ENCODE peak calls at places on chromosomes 7 and 10, in five cellular contexts. V, W, E, Q and C are unnamed samples.

GRCh38 chr10:128130051-128130450 is 3.8 kb upstream of the MKI67 start:
- DNase-seq in V (no peak), W (peak), E (no peak), Q (no peak), C (no peak)

GRCh38 chr10:58400609-58401008 is 15.4 kb downstream of the TFAM start:
- DNase-seq in V (no peak), W (peak), E (no peak), Q (peak), C (no peak)

GRCh38 chr7:16098585-16099179 is 322.7 kb downstream of the CRPPA start:
- DNase-seq in V (peak), W (peak), E (no peak), Q (peak), C (peak)

GRCh38 chr10:52348037-52348564 is 34.0 kb downstream of the DKK1 start:
- DNase-seq in V (no peak), W (no peak), E (no peak), Q (no peak), C (no peak)

GRCh38 chr7:80372415-80372814 is 139.4 kb downstream of the GNAT3 start:
- DNase-seq in V (no peak), W (no peak), E (no peak), Q (peak), C (no peak)

GRCh38 chr10:13340068-13340467 is 8.0 kb downstream of the SEPHS1 start:
- DNase-seq in V (no peak), W (peak), E (no peak), Q (peak), C (no peak)

GRCh38 chr10:99685232-99686041 is 26.1 kb downstream of the ENTPD7 start:
- DNase-seq in V (no peak), W (peak), E (no peak), Q (no peak), C (peak)

GRCh38 chr7:156445997-156446761 is 194.4 kb upstream of the RNF32 start:
- DNase-seq in V (no peak), W (no peak), E (no peak), Q (no peak), C (no peak)

GRCh38 chr7:124764071-124764846 is 1.3 kb downstream of the GPR37 start:
- DNase-seq in V (peak), W (no peak), E (no peak), Q (peak), C (no peak)

GRCh38 chr10:73865459-73866442 is 8.6 kb downstream of the CAMK2G start:
- DNase-seq in V (no peak), W (no peak), E (peak), Q (no peak), C (peak)

GRCh38 chr7:73995821-73996511 is 32.0 kb upstream of the ELN start:
- DNase-seq in V (no peak), W (no peak), E (no peak), Q (no peak), C (no peak)

GRCh38 chr10:92470026-92470425 is 103.9 kb downstream of the IDE start:
- DNase-seq in V (no peak), W (no peak), E (no peak), Q (no peak), C (no peak)

GRCh38 chr7:157004839-157005455 is 5.5 kb downstream of the MNX1 start:
- DNase-seq in V (no peak), W (no peak), E (no peak), Q (no peak), C (no peak)

GRCh38 chr7:80967536-80968297 is 48.9 kb upstream of the SEMA3C start:
- DNase-seq in V (no peak), W (no peak), E (no peak), Q (no peak), C (no peak)

GRCh38 chr10:114879541-114880158 is 58.1 kb downstream of the FHIP2A start:
- DNase-seq in V (peak), W (peak), E (no peak), Q (peak), C (peak)

GRCh38 chr10:58137813-58138212 is 129.9 kb downstream of the IPMK start:
- DNase-seq in V (no peak), W (no peak), E (no peak), Q (no peak), C (no peak)

GRCh38 chr10:30155401-30155800 is 96.0 kb upstream of the JCAD start:
- DNase-seq in V (no peak), W (no peak), E (peak), Q (no peak), C (no peak)

GRCh38 chr10:49817845-49818244 is 55.7 kb upstream of the OGDHL start:
- DNase-seq in V (no peak), W (no peak), E (no peak), Q (no peak), C (no peak)

GRCh38 chr10:50992972-50993766 is 81.1 kb upstream of the PRKG1 start:
- DNase-seq in V (peak), W (peak), E (peak), Q (peak), C (no peak)

GRCh38 chr10:124740374-124741280 is 3.6 kb downstream of the FAM53B start:
- DNase-seq in V (no peak), W (peak), E (peak), Q (peak), C (peak)
- H3K4me3 ChIP-seq in V (no peak), W (peak), E (peak), Q (peak), C (peak)

DNA sequence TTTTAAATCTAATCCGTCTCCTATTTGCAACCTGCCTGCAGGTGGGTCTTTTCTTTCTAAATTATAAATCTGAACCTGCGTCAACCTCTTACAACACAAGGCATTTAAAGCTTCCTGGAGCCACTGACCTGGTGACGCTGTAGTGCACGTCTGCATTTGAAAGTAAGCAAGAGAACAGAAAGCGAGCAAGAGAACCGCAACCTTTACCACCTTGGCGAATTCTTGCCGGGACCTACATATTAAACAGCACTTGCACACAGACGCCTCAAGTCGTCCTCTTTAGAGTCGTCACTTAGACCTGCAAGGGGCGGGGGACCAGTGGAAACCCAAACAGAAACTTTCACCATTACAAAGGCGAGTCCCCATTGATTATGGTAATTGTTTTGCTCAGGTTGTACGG is 9.5 kb downstream of the GLI3 start:
- DNase-seq in V (peak), W (peak), E (no peak), Q (no peak), C (no peak)
- H3K4me3 ChIP-seq in V (peak), W (peak), E (peak), Q (peak), C (no peak)

GRCh38 chr7:51121945-51122425 is 194.6 kb downstream of the COBL start:
- DNase-seq in V (peak), W (peak), E (peak), Q (no peak), C (no peak)
- H3K4me3 ChIP-seq in V (no peak), W (no peak), E (no peak), Q (no peak), C (no peak)

GRCh38 chr10:100714566-100714950 is 30.8 kb upstream of the PAX2 start:
- DNase-seq in V (no peak), W (no peak), E (no peak), Q (no peak), C (no peak)
- H3K4me3 ChIP-seq in V (no peak), W (no peak), E (no peak), Q (no peak), C (no peak)

DNA sequence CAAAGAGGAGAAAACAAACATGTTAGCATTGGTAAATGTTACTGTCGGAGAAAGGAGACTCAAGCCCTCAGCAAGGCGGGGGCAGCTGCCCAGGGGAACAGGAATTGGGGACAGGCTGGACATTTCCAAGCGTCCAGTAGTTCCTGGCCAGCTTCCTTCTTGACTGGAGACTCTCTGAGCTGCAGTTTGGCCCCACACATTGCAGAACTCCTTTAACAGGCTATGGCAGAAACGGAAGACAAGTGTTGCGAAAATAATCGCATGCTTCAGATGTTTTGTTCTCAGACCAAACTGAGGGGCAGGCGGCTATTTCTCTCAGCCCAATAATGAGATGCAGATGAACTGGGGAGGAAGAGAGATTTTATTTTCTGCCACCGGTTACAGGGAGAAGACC is 88.1 kb upstream of the PFKP start:
- DNase-seq in V (no peak), W (no peak), E (no peak), Q (peak), C (no peak)
- H3K4me3 ChIP-seq in V (no peak), W (no peak), E (no peak), Q (no peak), C (no peak)

GRCh38 chr10:48604039-48604407 is 850 bp downstream of the ARHGAP22 start:
- DNase-seq in V (no peak), W (no peak), E (no peak), Q (no peak), C (no peak)
- H3K4me3 ChIP-seq in V (no peak), W (peak), E (peak), Q (peak), C (no peak)

GRCh38 chr7:149715476-149715875 is 57.9 kb downstream of the ZNF467 start:
- DNase-seq in V (no peak), W (no peak), E (no peak), Q (no peak), C (no peak)

GRCh38 chr7:149713061-149713730 is 60.2 kb downstream of the ZNF467 start:
- DNase-seq in V (no peak), W (no peak), E (no peak), Q (no peak), C (no peak)

GRCh38 chr7:149714081-149714909 is 59.1 kb downstream of the ZNF467 start:
- DNase-seq in V (peak), W (peak), E (peak), Q (peak), C (peak)

GRCh38 chr7:149714910-149715471 is 58.4 kb downstream of the ZNF467 start:
- DNase-seq in V (no peak), W (no peak), E (no peak), Q (no peak), C (no peak)

GRCh38 chr7:149713731-149714068 is 59.7 kb downstream of the ZNF467 start:
- DNase-seq in V (no peak), W (no peak), E (no peak), Q (no peak), C (no peak)
- H3K4me3 ChIP-seq in V (no peak), W (no peak), E (peak), Q (peak), C (peak)

GRCh38 chr7:131359136-131359776 is 31.6 kb downstream of the MKLN1 start:
- DNase-seq in V (no peak), W (no peak), E (no peak), Q (no peak), C (no peak)

GRCh38 chr7:131354390-131354789 is 26.7 kb downstream of the MKLN1 start:
- DNase-seq in V (no peak), W (no peak), E (no peak), Q (no peak), C (no peak)

GRCh38 chr7:131358636-131359035 is 31.0 kb downstream of the MKLN1 start:
- DNase-seq in V (no peak), W (no peak), E (no peak), Q (no peak), C (no peak)

GRCh38 chr7:131355917-131356777 is 28.5 kb downstream of the MKLN1 start:
- DNase-seq in V (no peak), W (no peak), E (peak), Q (peak), C (no peak)

DNA sequence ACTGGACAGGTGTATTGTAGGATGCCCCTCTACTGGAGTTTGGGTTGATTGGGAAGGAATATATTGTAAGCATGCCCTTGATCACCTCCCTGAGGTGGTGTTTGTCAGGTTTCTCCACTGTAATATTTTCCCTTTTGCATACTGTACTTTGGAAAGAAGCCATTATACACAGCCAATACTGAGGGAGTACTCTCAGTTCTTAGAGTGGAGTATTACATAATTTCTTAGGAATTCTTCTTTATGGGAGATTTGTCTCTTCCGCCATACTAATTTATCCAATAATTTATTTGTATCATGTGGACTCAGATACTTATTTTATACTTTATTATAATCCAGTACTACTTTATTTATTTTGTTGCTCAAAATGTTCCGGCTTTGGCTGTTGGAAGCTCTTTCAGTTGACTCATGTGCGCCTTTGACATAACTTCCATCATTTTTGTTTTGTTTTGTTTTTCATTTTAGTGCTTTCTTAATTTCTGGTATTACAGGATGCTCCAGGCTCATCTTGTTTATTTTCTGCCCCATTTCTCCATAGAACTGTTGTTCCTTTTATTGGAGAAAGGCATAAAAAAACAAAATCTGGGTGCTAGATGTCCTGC is 29.7 kb downstream of the MKLN1 start:
- DNase-seq in V (no peak), W (no peak), E (no peak), Q (no peak), C (no peak)
- H3K4me3 ChIP-seq in V (no peak), W (no peak), E (no peak), Q (no peak), C (no peak)